ENCODE peak calls at places on chromosome 15, in nine cellular contexts. E is psoas muscle; I is astrocyte of the spinal cord; Y is tibial artery; A is CD8-positive, alpha-beta T cell; G is fibroblast of mammary gland; W is cardiac muscle cell; L is AG04450; S is right cardiac atrium. R is an unnamed sample.
A peak's percentile ranks its signal among the peaks of the same experiment; 100 is the strongest.

GRCh38 chr15:29270169-29270955 is 740 bp upstream of the NSMCE3 start:
- DNase-seq in L (no peak), G (peak; percentile 71), E (no peak), A (no peak), W (no peak), S (no peak), I (peak; percentile 44), Y (no peak), R (peak; percentile 38)

GRCh38 chr15:79394231-79394630 is 37.9 kb upstream of the MINAR1 start:
- DNase-seq in W (no peak), G (peak; percentile 71), A (no peak), E (no peak), I (peak; percentile 59), Y (no peak), L (peak; percentile 8), S (no peak), R (peak; percentile 15)

GRCh38 chr15:91862891-91863520 is 9.5 kb downstream of the SLCO3A1 start:
- DNase-seq in L (no peak), A (no peak), E (no peak), W (no peak), G (no peak), I (no peak), S (no peak), Y (no peak), R (no peak)

GRCh38 chr15:101514318-101514717 is 24.8 kb upstream of the PCSK6 start:
- DNase-seq in A (no peak), Y (no peak), I (no peak), G (no peak), L (no peak), E (no peak), W (no peak), S (no peak), R (no peak)

GRCh38 chr15:64137226-64137833 is 14.2 kb upstream of the SNX22 start:
- DNase-seq in I (no peak), L (no peak), A (no peak), W (no peak), G (no peak), E (no peak), S (peak; percentile 56), Y (no peak), R (no peak)

GRCh38 chr15:39788800-39789565 is 6.3 kb upstream of the FSIP1 start:
- DNase-seq in I (no peak), S (no peak), E (no peak), L (peak; percentile 43), A (no peak), Y (no peak), G (peak; percentile 52), W (no peak), R (peak; percentile 72)

GRCh38 chr15:29826908-29827307 is 4.6 kb upstream of the TJP1 start:
- DNase-seq in W (no peak), E (no peak), Y (no peak), G (no peak), L (no peak), S (no peak), A (no peak), I (no peak), R (no peak)

GRCh38 chr15:89998141-89998661 is 2.9 kb upstream of the ZNF710 start:
- DNase-seq in W (no peak), S (no peak), Y (no peak), L (no peak), E (no peak), G (peak; percentile 93), I (peak; percentile 49), A (no peak), R (peak; percentile 67)

GRCh38 chr15:94000603-94001002 is 230.8 kb upstream of the MCTP2 start:
- DNase-seq in A (no peak), Y (no peak), L (no peak), I (no peak), W (no peak), G (no peak), S (peak; percentile 52), E (peak; percentile 47), R (no peak)

GRCh38 chr15:39908186-39908585 is 11.9 kb downstream of the GPR176 start:
- DNase-seq in L (peak; percentile 80), A (no peak), Y (no peak), W (no peak), I (peak; percentile 85), G (peak; percentile 97), S (no peak), E (no peak), R (peak; percentile 94)

GRCh38 chr15:98581715-98582114 is 66.6 kb upstream of the IGF1R start:
- DNase-seq in S (no peak), Y (no peak), I (no peak), L (no peak), E (no peak), W (peak; percentile 7), G (no peak), A (no peak), R (no peak)

DNA sequence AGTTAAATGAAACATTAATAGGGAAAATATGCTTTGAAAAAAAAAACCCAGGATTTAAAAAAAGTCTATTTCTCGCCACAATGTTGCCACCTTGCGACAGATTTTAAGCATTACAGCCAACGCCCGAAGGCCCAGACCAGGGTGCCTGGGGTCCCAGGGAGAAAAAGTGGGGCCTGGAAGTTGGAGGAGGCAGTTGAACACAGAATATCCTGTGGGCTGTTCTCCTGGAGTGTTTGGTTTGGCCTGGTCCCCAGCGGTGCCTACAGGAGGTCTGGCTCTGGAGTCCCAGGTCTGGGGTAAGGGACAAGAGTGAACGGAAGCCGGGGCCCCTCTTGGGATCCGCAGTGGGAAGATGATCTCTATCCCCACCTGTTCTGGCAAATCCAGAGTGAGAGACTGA is 3.4 kb downstream of the RNU6-1 start:
- DNase-seq in S (peak; percentile 75), Y (peak; percentile 69), W (peak; percentile 61), L (no peak), I (peak; percentile 49), E (peak; percentile 56), A (no peak), G (peak; percentile 40), R (peak; percentile 44)
- H3K4me3 ChIP-seq in S (peak overlapping the region; percentile 50), Y (peak overlapping the region; percentile 30), W (no peak overlapping the region), L (no peak overlapping the region), I (no peak overlapping the region), E (peak overlapping the region; percentile 51), A (peak overlapping the region; percentile 61), G (no peak overlapping the region), R (peak overlapping the region; percentile 37)

DNA sequence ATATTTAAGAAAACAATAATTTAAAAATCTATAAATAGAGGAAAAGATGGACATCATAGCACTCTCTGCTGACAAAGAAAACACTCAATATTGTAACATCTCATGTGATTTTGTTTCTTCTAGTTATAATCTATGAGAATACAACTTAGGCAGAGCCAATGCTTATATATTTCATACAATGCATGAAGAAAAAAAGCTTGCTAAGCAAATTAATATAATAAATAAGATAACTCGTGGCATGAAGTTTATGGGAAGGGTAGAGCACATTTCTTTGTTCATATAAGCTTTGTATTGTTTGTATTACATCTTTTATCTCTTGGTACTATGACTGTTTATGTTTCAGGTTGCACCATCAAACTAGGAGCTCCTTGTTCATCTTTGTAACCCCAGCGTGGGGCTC is 7.6 kb upstream of the ANXA2 start:
- DNase-seq in E (no peak), I (no peak), L (no peak), G (no peak), W (no peak), Y (no peak), S (no peak), A (no peak), R (no peak)
- H3K4me3 ChIP-seq in E (no peak overlapping the region), I (no peak overlapping the region), L (no peak overlapping the region), G (no peak overlapping the region), W (no peak overlapping the region), Y (no peak overlapping the region), S (no peak overlapping the region), A (no peak overlapping the region), R (no peak overlapping the region)

GRCh38 chr15:23570466-23570865 is 5.0 kb downstream of the MKRN3 start:
- DNase-seq in W (no peak), S (no peak), A (no peak), Y (no peak), E (no peak), I (peak; percentile 17), G (no peak), L (no peak), R (no peak)

GRCh38 chr15:23566070-23567050 is 886 bp downstream of the MKRN3 start:
- DNase-seq in Y (no peak), I (peak; percentile 35), A (peak; percentile 25), S (peak; percentile 38), G (no peak), W (no peak), E (peak; percentile 56), L (no peak), R (peak; percentile 64)

GRCh38 chr15:23567921-23568320 is 2.4 kb downstream of the MKRN3 start:
- DNase-seq in G (no peak), L (no peak), Y (no peak), I (no peak), A (no peak), E (no peak), W (no peak), S (no peak), R (no peak)

GRCh38 chr15:23572844-23573243 is 7.4 kb downstream of the MKRN3 start:
- DNase-seq in W (no peak), L (no peak), A (no peak), I (no peak), G (no peak), E (no peak), S (no peak), Y (no peak), R (no peak)

GRCh38 chr15:23569513-23569912 is 4.0 kb downstream of the MKRN3 start:
- DNase-seq in G (no peak), S (no peak), L (no peak), Y (no peak), I (no peak), A (no peak), W (no peak), E (no peak), R (no peak)
- H3K4me3 ChIP-seq in G (no peak overlapping the region), S (no peak overlapping the region), L (no peak overlapping the region), Y (no peak overlapping the region), I (no peak overlapping the region), A (no peak overlapping the region), W (no peak overlapping the region), E (no peak overlapping the region), R (no peak overlapping the region)

DNA sequence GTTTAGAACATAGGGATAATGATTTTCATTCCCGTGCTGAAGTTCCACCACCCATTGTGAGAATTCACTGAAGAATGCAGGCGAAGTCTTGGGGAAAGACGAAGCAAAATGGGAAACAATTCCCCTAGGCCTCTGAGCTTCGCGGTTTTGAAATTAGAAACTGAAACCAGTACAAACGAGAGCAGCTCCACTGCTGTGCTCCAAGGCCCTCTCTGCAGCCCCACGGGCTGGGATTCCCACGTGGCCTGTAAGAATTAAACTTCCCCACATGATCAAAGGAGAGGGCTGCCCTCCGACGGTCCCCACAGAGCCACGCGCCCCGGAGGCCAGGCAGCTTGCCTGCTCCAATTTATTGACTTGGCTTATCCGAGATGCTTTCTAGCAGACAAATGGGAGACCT is 143.9 kb downstream of the GREM1 start:
- DNase-seq in Y (peak; percentile 70), S (peak; percentile 71), E (peak; percentile 58), A (no peak), L (no peak), G (peak; percentile 76), W (no peak), I (peak; percentile 90), R (peak; percentile 89)
- H3K4me3 ChIP-seq in Y (peak overlapping the region; percentile 30), S (no peak overlapping the region), E (peak overlapping the region; percentile 20), A (no peak overlapping the region), L (no peak overlapping the region), G (no peak overlapping the region), W (no peak overlapping the region), I (no peak overlapping the region), R (peak overlapping the region; percentile 3)

R was measured in fibroblast of villous mesenchyme.